ENCODE peak calls at places on chromosomes 3 and 15, in five cellular contexts. One of them, this sample, is unnamed. For H3K4me1, the result is how much of the 10 kb centered on the place peaks cover.

GRCh38 chr15:66253296-66253642 is 281 bp downstream of the MEGF11 start:
- DNase-seq in GM23248: no peak
- DNase-seq in K562: no peak
- DNase-seq in GM12878: no peak
- DNase-seq in GM23338: no peak
- DNase-seq in this sample: no peak

GRCh38 chr15:89533861-89534544 is 37.6 kb upstream of the RHCG start:
- DNase-seq in GM12878: no peak
- DNase-seq in GM23338: no peak
- DNase-seq in K562: no peak
- DNase-seq in GM23248: peak
- DNase-seq in this sample: no peak

GRCh38 chr15:92582206-92582605 is 73.4 kb downstream of the FAM174B start:
- DNase-seq in K562: no peak
- DNase-seq in GM23248: no peak
- DNase-seq in GM12878: no peak
- DNase-seq in GM23338: no peak
- DNase-seq in this sample: no peak

GRCh38 chr15:43880406-43881184 is 53.8 kb downstream of the WDR76 start:
- DNase-seq in K562: no peak
- DNase-seq in GM12878: no peak
- DNase-seq in GM23248: peak
- DNase-seq in GM23338: peak
- DNase-seq in this sample: no peak

GRCh38 chr15:73010154-73011152 is 41.8 kb upstream of the NEO1 start:
- DNase-seq in GM23248: peak
- DNase-seq in GM23338: no peak
- DNase-seq in K562: no peak
- DNase-seq in GM12878: no peak
- DNase-seq in this sample: no peak

GRCh38 chr15:31069360-31070000 is 32.0 kb downstream of the TRPM1 start:
- DNase-seq in GM12878: no peak
- DNase-seq in K562: no peak
- DNase-seq in GM23338: no peak
- DNase-seq in GM23248: peak
- DNase-seq in this sample: no peak

GRCh38 chr3:14549256-14549931 is 9.3 kb upstream of the GRIP2 start:
- DNase-seq in GM23248: peak
- DNase-seq in GM12878: no peak
- DNase-seq in K562: peak
- DNase-seq in GM23338: peak
- DNase-seq in this sample: peak

GRCh38 chr3:15873415-15873814 is 75.6 kb upstream of the ANKRD28 start:
- DNase-seq in GM23248: no peak
- DNase-seq in K562: no peak
- DNase-seq in GM23338: no peak
- DNase-seq in GM12878: no peak
- DNase-seq in this sample: no peak

GRCh38 chr15:33059184-33059583 is 135.3 kb downstream of the FMN1 start:
- DNase-seq in GM23248: peak
- DNase-seq in GM23338: no peak
- DNase-seq in K562: no peak
- DNase-seq in GM12878: no peak
- DNase-seq in this sample: no peak

GRCh38 chr3:49609815-49610214 is 55.5 kb downstream of the BSN start:
- DNase-seq in K562: no peak
- DNase-seq in GM23338: no peak
- DNase-seq in GM23248: no peak
- DNase-seq in GM12878: no peak
- DNase-seq in this sample: no peak

GRCh38 chr3:51799879-51800757 is 21.1 kb upstream of the IQCF6 start:
- DNase-seq in GM23338: peak
- DNase-seq in GM23248: peak
- DNase-seq in GM12878: peak
- DNase-seq in K562: peak
- DNase-seq in this sample: peak

GRCh38 chr3:129824926-129825541 is 68.5 kb downstream of the TMCC1 start:
- DNase-seq in GM23338: peak
- DNase-seq in K562: peak
- DNase-seq in GM12878: peak
- DNase-seq in GM23248: peak
- DNase-seq in this sample: peak

GRCh38 chr15:76258460-76258859 is 52.8 kb downstream of the ETFA start:
- DNase-seq in GM23338: no peak
- DNase-seq in GM23248: no peak
- DNase-seq in GM12878: no peak
- DNase-seq in K562: no peak
- DNase-seq in this sample: peak

GRCh38 chr3:159266779-159267178 is 464.9 kb downstream of the MFSD1 start:
- DNase-seq in GM23338: peak
- DNase-seq in GM12878: no peak
- DNase-seq in GM23248: peak
- DNase-seq in K562: peak
- DNase-seq in this sample: peak

GRCh38 chr3:182794455-182794773 is 1.1 kb downstream of the ATP11B start:
- DNase-seq in K562: peak
- DNase-seq in GM23338: no peak
- DNase-seq in GM23248: no peak
- DNase-seq in GM12878: no peak
- DNase-seq in this sample: no peak

GRCh38 chr15:28096720-28097431 is 2.2 kb downstream of the OCA2 start:
- DNase-seq in GM23338: peak
- DNase-seq in K562: no peak
- DNase-seq in GM23248: peak
- DNase-seq in GM12878: no peak
- DNase-seq in this sample: peak
- H3K27ac ChIP-seq in GM23338: no peak
- H3K27ac ChIP-seq in K562: no peak
- H3K27ac ChIP-seq in GM23248: no peak
- H3K27ac ChIP-seq in GM12878: no peak
- H3K27ac ChIP-seq in this sample: no peak

GRCh38 chr3:152295344-152295743 is 26.6 kb downstream of the MBNL1 start:
- DNase-seq in GM23248: no peak
- DNase-seq in GM23338: no peak
- DNase-seq in K562: no peak
- DNase-seq in GM12878: no peak
- DNase-seq in this sample: no peak
- H3K4me1 ChIP-seq in GM23248: half or more
- H3K4me1 ChIP-seq in GM23338: under half
- H3K4me1 ChIP-seq in K562: half or more
- H3K4me1 ChIP-seq in GM12878: under half
- H3K4me1 ChIP-seq in this sample: under half

DNA sequence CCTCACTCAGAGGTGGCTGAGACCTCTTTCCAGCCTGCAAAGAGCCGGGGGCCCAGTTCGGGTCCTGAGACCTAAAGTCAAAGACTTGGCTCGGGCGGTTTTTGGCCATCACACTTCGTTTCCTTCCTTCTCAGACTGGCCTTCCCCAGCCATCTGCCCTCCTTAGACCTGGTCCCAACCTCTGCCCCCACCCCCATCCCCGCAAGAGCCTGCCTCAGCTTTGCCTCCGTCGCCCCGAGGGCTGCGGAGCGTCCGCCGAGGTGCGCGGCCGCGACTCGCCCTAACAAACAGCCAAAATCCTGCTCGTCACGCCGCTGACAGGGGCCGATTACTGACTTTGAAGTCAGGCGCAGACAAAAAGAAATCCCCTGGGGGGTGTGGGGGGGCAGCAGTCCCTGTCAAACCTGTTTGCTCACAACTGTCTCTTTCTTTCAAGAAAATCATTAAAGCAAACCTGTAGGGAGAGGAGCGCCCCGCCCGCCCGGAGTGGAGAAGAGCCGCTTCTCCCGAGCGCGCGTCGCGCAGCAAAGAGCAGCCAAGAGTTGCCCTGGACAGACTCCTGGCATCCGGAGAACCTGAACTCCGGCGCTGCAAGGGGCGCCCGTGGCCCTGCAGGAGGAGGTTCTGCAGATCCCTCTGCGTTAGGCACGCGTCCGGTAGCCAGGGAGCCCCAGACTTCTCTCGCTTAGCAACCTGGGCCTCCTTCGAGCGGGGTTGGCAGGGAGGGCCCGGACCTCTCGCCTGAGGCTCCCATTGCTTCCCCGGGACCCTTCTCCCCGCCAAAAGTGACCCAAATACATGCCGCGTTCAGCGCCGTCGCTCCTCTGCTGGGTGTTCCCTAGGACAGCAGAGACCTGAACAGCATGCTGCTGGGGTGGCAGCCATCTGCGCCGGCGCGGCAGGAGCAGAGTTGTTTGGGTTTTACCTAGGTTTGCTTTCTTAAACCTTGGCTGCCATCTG is 4.5 kb downstream of the SOX14 start:
- DNase-seq in GM23338: peak
- DNase-seq in GM12878: no peak
- DNase-seq in K562: no peak
- DNase-seq in GM23248: peak
- DNase-seq in this sample: no peak
- TF ChIP-seq EZH2 in GM23338: peak
- TF ChIP-seq EZH2 in GM12878: no peak
- TF ChIP-seq EZH2 in K562: no peak
- TF ChIP-seq EZH2 in GM23248: no peak
- TF ChIP-seq EZH2 in this sample: peak

GRCh38 chr3:80395023-80395422 is 627.2 kb upstream of the ROBO1 start:
- DNase-seq in GM23248: no peak
- DNase-seq in K562: no peak
- DNase-seq in GM23338: no peak
- DNase-seq in GM12878: no peak
- DNase-seq in this sample: no peak
- H3K27ac ChIP-seq in GM23248: no peak
- H3K27ac ChIP-seq in K562: no peak
- H3K27ac ChIP-seq in GM23338: no peak
- H3K27ac ChIP-seq in GM12878: no peak
- H3K27ac ChIP-seq in this sample: no peak

This sample was measured in A673.